ENCODE peak calls at places on chromosomes 5 and 9, in eight cellular contexts. One of them, this sample, is unnamed.

GRCh38 chr5:155872801-155873200 is 454.2 kb upstream of the SGCD start:
- DNase-seq in right atrium auricular region: no peak
- DNase-seq in GM19239: no peak
- DNase-seq in ACHN: no peak
- DNase-seq in aorta: no peak
- DNase-seq in HCT116: no peak
- DNase-seq in cardiac septum: no peak
- DNase-seq in mesothelial cell of epicardium: no peak
- DNase-seq in this sample: no peak

GRCh38 chr9:127092041-127092608 is 30.3 kb downstream of the ANGPTL2 start:
- DNase-seq in right atrium auricular region: no peak
- DNase-seq in GM19239: no peak
- DNase-seq in ACHN: no peak
- DNase-seq in aorta: no peak
- DNase-seq in HCT116: no peak
- DNase-seq in cardiac septum: peak; percentile 55
- DNase-seq in mesothelial cell of epicardium: no peak
- DNase-seq in this sample: no peak

GRCh38 chr5:40441733-40442132 is 238.0 kb upstream of the PTGER4 start:
- DNase-seq in right atrium auricular region: no peak
- DNase-seq in GM19239: peak; percentile 18
- DNase-seq in ACHN: no peak
- DNase-seq in aorta: no peak
- DNase-seq in HCT116: no peak
- DNase-seq in cardiac septum: no peak
- DNase-seq in mesothelial cell of epicardium: no peak
- DNase-seq in this sample: no peak

GRCh38 chr9:136170291-136170901 is 34.5 kb downstream of the LHX3 start:
- DNase-seq in right atrium auricular region: no peak
- DNase-seq in GM19239: peak; percentile 87
- DNase-seq in ACHN: peak; percentile 19
- DNase-seq in aorta: no peak
- DNase-seq in HCT116: no peak
- DNase-seq in cardiac septum: no peak
- DNase-seq in mesothelial cell of epicardium: no peak
- DNase-seq in this sample: no peak

GRCh38 chr5:33975846-33976245 is 8.6 kb downstream of the SLC45A2 start:
- DNase-seq in right atrium auricular region: no peak
- DNase-seq in GM19239: no peak
- DNase-seq in ACHN: no peak
- DNase-seq in aorta: no peak
- DNase-seq in HCT116: no peak
- DNase-seq in cardiac septum: no peak
- DNase-seq in mesothelial cell of epicardium: no peak
- DNase-seq in this sample: no peak

GRCh38 chr9:90964101-90965020 is 162.7 kb downstream of the SYK start:
- DNase-seq in right atrium auricular region: no peak
- DNase-seq in GM19239: peak; percentile 13
- DNase-seq in ACHN: no peak
- DNase-seq in aorta: peak; percentile 83
- DNase-seq in HCT116: peak; percentile 10
- DNase-seq in cardiac septum: no peak
- DNase-seq in mesothelial cell of epicardium: no peak
- DNase-seq in this sample: no peak

GRCh38 chr9:37385286-37385685 is 37.2 kb upstream of the GRHPR start:
- DNase-seq in right atrium auricular region: no peak
- DNase-seq in GM19239: no peak
- DNase-seq in ACHN: no peak
- DNase-seq in aorta: no peak
- DNase-seq in HCT116: no peak
- DNase-seq in cardiac septum: no peak
- DNase-seq in mesothelial cell of epicardium: no peak
- DNase-seq in this sample: no peak

GRCh38 chr5:73791389-73791788 is 165.4 kb downstream of the ARHGEF28 start:
- DNase-seq in right atrium auricular region: no peak
- DNase-seq in GM19239: no peak
- DNase-seq in ACHN: no peak
- DNase-seq in aorta: no peak
- DNase-seq in HCT116: no peak
- DNase-seq in cardiac septum: no peak
- DNase-seq in mesothelial cell of epicardium: no peak
- DNase-seq in this sample: no peak

GRCh38 chr5:110716247-110717245 is 9.9 kb downstream of the TMEM232 start:
- DNase-seq in right atrium auricular region: no peak
- DNase-seq in GM19239: no peak
- DNase-seq in ACHN: no peak
- DNase-seq in aorta: no peak
- DNase-seq in HCT116: no peak
- DNase-seq in cardiac septum: no peak
- DNase-seq in mesothelial cell of epicardium: no peak
- DNase-seq in this sample: no peak

GRCh38 chr5:61450170-61450815 is 118.2 kb downstream of the ZSWIM6 start:
- DNase-seq in right atrium auricular region: no peak
- DNase-seq in GM19239: no peak
- DNase-seq in ACHN: peak; percentile 72
- DNase-seq in aorta: no peak
- DNase-seq in HCT116: peak; percentile 73
- DNase-seq in cardiac septum: no peak
- DNase-seq in mesothelial cell of epicardium: no peak
- DNase-seq in this sample: no peak

GRCh38 chr9:134328341-134328840 is 2.1 kb downstream of the RXRA start:
- DNase-seq in right atrium auricular region: no peak
- DNase-seq in GM19239: no peak
- DNase-seq in ACHN: no peak
- DNase-seq in aorta: peak; percentile 75
- DNase-seq in HCT116: no peak
- DNase-seq in cardiac septum: no peak
- DNase-seq in mesothelial cell of epicardium: no peak
- DNase-seq in this sample: no peak

GRCh38 chr9:124284940-124285441 is 27.2 kb downstream of the NEK6 start:
- DNase-seq in right atrium auricular region: no peak
- DNase-seq in GM19239: no peak
- DNase-seq in ACHN: no peak
- DNase-seq in aorta: no peak
- DNase-seq in HCT116: no peak
- DNase-seq in cardiac septum: no peak
- DNase-seq in mesothelial cell of epicardium: no peak
- DNase-seq in this sample: no peak

GRCh38 chr9:79812099-79812498 is 240.3 kb downstream of the TLE4 start:
- DNase-seq in right atrium auricular region: no peak
- DNase-seq in GM19239: no peak
- DNase-seq in ACHN: no peak
- DNase-seq in aorta: no peak
- DNase-seq in HCT116: no peak
- DNase-seq in cardiac septum: no peak
- DNase-seq in mesothelial cell of epicardium: no peak
- DNase-seq in this sample: no peak

GRCh38 chr9:113588242-113588810 is 124.8 kb downstream of the RGS3 start:
- DNase-seq in right atrium auricular region: no peak
- DNase-seq in GM19239: no peak
- DNase-seq in ACHN: no peak
- DNase-seq in aorta: peak; percentile 31
- DNase-seq in HCT116: no peak
- DNase-seq in cardiac septum: no peak
- DNase-seq in mesothelial cell of epicardium: no peak
- DNase-seq in this sample: peak; percentile 12

This sample was measured in GF-D8.